ENCODE peak calls at places on chromosomes 11 and 22, in nine cellular contexts. One of them, this sample, is unnamed.

GRCh38 chr11:131511794-131512193 is 141.4 kb downstream of the NTM start:
- DNase-seq in tibial nerve: peak
- DNase-seq in heart right ventricle: no peak
- DNase-seq in coronary artery: no peak
- DNase-seq in body of pancreas: peak
- DNase-seq in thoracic aorta: no peak
- DNase-seq in dorsolateral prefrontal cortex: no peak
- DNase-seq in IMR-90: no peak
- DNase-seq in mammary epithelial cell: no peak
- DNase-seq in this sample: peak

GRCh38 chr11:40958707-40959106 is 500.7 kb downstream of the LRRC4C start:
- DNase-seq in tibial nerve: no peak
- DNase-seq in heart right ventricle: no peak
- DNase-seq in coronary artery: no peak
- DNase-seq in body of pancreas: no peak
- DNase-seq in thoracic aorta: no peak
- DNase-seq in dorsolateral prefrontal cortex: no peak
- DNase-seq in IMR-90: no peak
- DNase-seq in mammary epithelial cell: peak
- DNase-seq in this sample: no peak

GRCh38 chr11:10108901-10109665 is 184.9 kb downstream of the SBF2 start:
- DNase-seq in tibial nerve: no peak
- DNase-seq in heart right ventricle: no peak
- DNase-seq in coronary artery: no peak
- DNase-seq in body of pancreas: no peak
- DNase-seq in thoracic aorta: no peak
- DNase-seq in dorsolateral prefrontal cortex: no peak
- DNase-seq in IMR-90: peak
- DNase-seq in mammary epithelial cell: no peak
- DNase-seq in this sample: no peak

GRCh38 chr22:25137577-25138525 is 61.8 kb upstream of the CRYBB3 start:
- DNase-seq in tibial nerve: no peak
- DNase-seq in heart right ventricle: no peak
- DNase-seq in coronary artery: no peak
- DNase-seq in body of pancreas: peak
- DNase-seq in thoracic aorta: no peak
- DNase-seq in dorsolateral prefrontal cortex: no peak
- DNase-seq in IMR-90: no peak
- DNase-seq in mammary epithelial cell: no peak
- DNase-seq in this sample: peak

GRCh38 chr22:33325232-33326004 is 267.2 kb upstream of the SYN3 start:
- DNase-seq in tibial nerve: no peak
- DNase-seq in heart right ventricle: no peak
- DNase-seq in coronary artery: no peak
- DNase-seq in body of pancreas: no peak
- DNase-seq in thoracic aorta: no peak
- DNase-seq in dorsolateral prefrontal cortex: no peak
- DNase-seq in IMR-90: no peak
- DNase-seq in mammary epithelial cell: no peak
- DNase-seq in this sample: peak

GRCh38 chr11:68002575-68002942 is 1.3 kb downstream of the UNC93B1 start:
- DNase-seq in tibial nerve: no peak
- DNase-seq in heart right ventricle: no peak
- DNase-seq in coronary artery: peak
- DNase-seq in body of pancreas: no peak
- DNase-seq in thoracic aorta: no peak
- DNase-seq in dorsolateral prefrontal cortex: no peak
- DNase-seq in IMR-90: no peak
- DNase-seq in mammary epithelial cell: no peak
- DNase-seq in this sample: peak

GRCh38 chr22:22210375-22210774 is 34.2 kb upstream of the VPREB1 start:
- DNase-seq in tibial nerve: no peak
- DNase-seq in heart right ventricle: no peak
- DNase-seq in coronary artery: no peak
- DNase-seq in body of pancreas: no peak
- DNase-seq in thoracic aorta: no peak
- DNase-seq in dorsolateral prefrontal cortex: no peak
- DNase-seq in IMR-90: peak
- DNase-seq in mammary epithelial cell: peak
- DNase-seq in this sample: peak

GRCh38 chr11:47415949-47416472 is 7.6 kb downstream of the SLC39A13 start:
- DNase-seq in tibial nerve: peak
- DNase-seq in heart right ventricle: peak
- DNase-seq in coronary artery: peak
- DNase-seq in body of pancreas: peak
- DNase-seq in thoracic aorta: peak
- DNase-seq in dorsolateral prefrontal cortex: no peak
- DNase-seq in IMR-90: peak
- DNase-seq in mammary epithelial cell: peak
- DNase-seq in this sample: no peak

GRCh38 chr11:65431452-65432132 is 9.0 kb downstream of the NEAT1 start:
- DNase-seq in tibial nerve: no peak
- DNase-seq in heart right ventricle: no peak
- DNase-seq in coronary artery: no peak
- DNase-seq in body of pancreas: no peak
- DNase-seq in thoracic aorta: no peak
- DNase-seq in dorsolateral prefrontal cortex: peak
- DNase-seq in IMR-90: peak
- DNase-seq in mammary epithelial cell: peak
- DNase-seq in this sample: peak

GRCh38 chr11:119094816-119095065 is 6.9 kb downstream of the DPAGT1 start:
- DNase-seq in tibial nerve: peak
- DNase-seq in heart right ventricle: peak
- DNase-seq in coronary artery: peak
- DNase-seq in body of pancreas: peak
- DNase-seq in thoracic aorta: peak
- DNase-seq in dorsolateral prefrontal cortex: peak
- DNase-seq in IMR-90: peak
- DNase-seq in mammary epithelial cell: peak
- DNase-seq in this sample: peak

GRCh38 chr22:20952544-20953341 is 14.3 kb upstream of the AIFM3 start:
- DNase-seq in tibial nerve: no peak
- DNase-seq in heart right ventricle: no peak
- DNase-seq in coronary artery: no peak
- DNase-seq in body of pancreas: peak
- DNase-seq in thoracic aorta: no peak
- DNase-seq in dorsolateral prefrontal cortex: no peak
- DNase-seq in IMR-90: no peak
- DNase-seq in mammary epithelial cell: no peak
- DNase-seq in this sample: no peak

GRCh38 chr22:20951151-20951931 is 15.7 kb upstream of the AIFM3 start:
- DNase-seq in tibial nerve: no peak
- DNase-seq in heart right ventricle: no peak
- DNase-seq in coronary artery: no peak
- DNase-seq in body of pancreas: no peak
- DNase-seq in thoracic aorta: no peak
- DNase-seq in dorsolateral prefrontal cortex: no peak
- DNase-seq in IMR-90: no peak
- DNase-seq in mammary epithelial cell: no peak
- DNase-seq in this sample: no peak

GRCh38 chr22:20953668-20954500 is 13.2 kb upstream of the AIFM3 start:
- DNase-seq in tibial nerve: peak
- DNase-seq in heart right ventricle: no peak
- DNase-seq in coronary artery: no peak
- DNase-seq in body of pancreas: peak
- DNase-seq in thoracic aorta: no peak
- DNase-seq in dorsolateral prefrontal cortex: no peak
- DNase-seq in IMR-90: peak
- DNase-seq in mammary epithelial cell: peak
- DNase-seq in this sample: no peak

GRCh38 chr22:20953342-20953608 is 13.8 kb upstream of the AIFM3 start:
- DNase-seq in tibial nerve: no peak
- DNase-seq in heart right ventricle: no peak
- DNase-seq in coronary artery: no peak
- DNase-seq in body of pancreas: no peak
- DNase-seq in thoracic aorta: no peak
- DNase-seq in dorsolateral prefrontal cortex: no peak
- DNase-seq in IMR-90: no peak
- DNase-seq in mammary epithelial cell: no peak
- DNase-seq in this sample: no peak

GRCh38 chr22:20951932-20952380 is 15.1 kb upstream of the AIFM3 start:
- DNase-seq in tibial nerve: no peak
- DNase-seq in heart right ventricle: no peak
- DNase-seq in coronary artery: no peak
- DNase-seq in body of pancreas: no peak
- DNase-seq in thoracic aorta: no peak
- DNase-seq in dorsolateral prefrontal cortex: no peak
- DNase-seq in IMR-90: no peak
- DNase-seq in mammary epithelial cell: no peak
- DNase-seq in this sample: no peak
- TF ChIP-seq CTCF in tibial nerve: no peak
- TF ChIP-seq CTCF in heart right ventricle: no peak
- TF ChIP-seq CTCF in coronary artery: no peak
- TF ChIP-seq CTCF in body of pancreas: no peak
- TF ChIP-seq CTCF in thoracic aorta: no peak
- TF ChIP-seq CTCF in dorsolateral prefrontal cortex: no peak
- TF ChIP-seq CTCF in IMR-90: no peak
- TF ChIP-seq CTCF in mammary epithelial cell: no peak
- TF ChIP-seq CTCF in this sample: no peak

DNA sequence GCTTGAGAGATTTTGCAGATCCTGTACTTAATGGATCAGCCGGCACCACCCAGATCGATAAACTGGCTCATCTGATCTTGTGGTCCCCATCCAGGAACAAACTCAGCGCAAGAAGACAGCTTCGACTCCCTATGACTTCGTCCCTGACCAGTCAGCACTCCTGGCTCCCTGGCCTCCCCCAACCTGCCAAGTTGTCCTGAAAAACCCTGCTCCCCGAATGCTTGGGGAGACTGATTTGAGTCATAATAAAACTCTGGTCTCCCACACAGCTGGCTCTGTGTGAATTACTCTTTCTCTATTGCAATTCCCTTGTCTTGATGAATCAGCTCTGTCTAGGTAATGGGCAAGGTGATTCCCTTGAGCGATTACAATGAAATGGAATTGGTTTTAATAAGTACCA is 29.5 kb downstream of the OR2AG2 start:
- DNase-seq in tibial nerve: no peak
- DNase-seq in heart right ventricle: no peak
- DNase-seq in coronary artery: no peak
- DNase-seq in body of pancreas: no peak
- DNase-seq in thoracic aorta: no peak
- DNase-seq in dorsolateral prefrontal cortex: no peak
- DNase-seq in IMR-90: no peak
- DNase-seq in mammary epithelial cell: no peak
- DNase-seq in this sample: no peak
- H3K4me3 ChIP-seq in tibial nerve: no peak
- H3K4me3 ChIP-seq in heart right ventricle: no peak
- H3K4me3 ChIP-seq in coronary artery: no peak
- H3K4me3 ChIP-seq in body of pancreas: no peak
- H3K4me3 ChIP-seq in thoracic aorta: no peak
- H3K4me3 ChIP-seq in dorsolateral prefrontal cortex: no peak
- H3K4me3 ChIP-seq in IMR-90: no peak
- H3K4me3 ChIP-seq in mammary epithelial cell: no peak
- H3K4me3 ChIP-seq in this sample: peak

DNA sequence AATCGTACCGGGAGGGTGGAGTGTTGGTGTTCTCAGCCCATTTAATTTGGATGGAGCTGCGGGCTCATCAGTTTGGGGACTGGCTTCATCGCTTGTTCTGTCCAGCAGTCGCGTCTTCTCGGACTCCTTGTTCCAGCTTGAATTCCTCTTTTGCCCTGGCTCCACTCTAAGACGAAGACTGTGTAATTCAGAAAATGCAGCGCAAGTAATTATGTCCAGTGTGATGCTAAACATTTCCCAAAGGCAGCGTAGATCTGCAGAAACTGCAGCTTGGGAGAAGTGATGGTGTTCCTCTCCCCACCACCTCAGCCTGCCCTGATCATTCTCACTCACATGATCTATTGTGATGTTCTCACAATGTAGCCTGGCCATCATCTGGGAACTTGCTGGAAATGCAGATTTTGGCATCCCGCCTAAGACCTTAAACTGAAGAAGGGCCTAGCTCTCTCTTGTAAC is 666 bp downstream of the SLC25A18 start:
- DNase-seq in tibial nerve: peak
- DNase-seq in heart right ventricle: no peak
- DNase-seq in coronary artery: no peak
- DNase-seq in body of pancreas: no peak
- DNase-seq in thoracic aorta: no peak
- DNase-seq in dorsolateral prefrontal cortex: peak
- DNase-seq in IMR-90: peak
- DNase-seq in mammary epithelial cell: no peak
- DNase-seq in this sample: no peak
- TF ChIP-seq CTCF in tibial nerve: no peak
- TF ChIP-seq CTCF in heart right ventricle: no peak
- TF ChIP-seq CTCF in coronary artery: no peak
- TF ChIP-seq CTCF in body of pancreas: no peak
- TF ChIP-seq CTCF in thoracic aorta: no peak
- TF ChIP-seq CTCF in dorsolateral prefrontal cortex: no peak
- TF ChIP-seq CTCF in IMR-90: no peak
- TF ChIP-seq CTCF in mammary epithelial cell: no peak
- TF ChIP-seq CTCF in this sample: no peak

GRCh38 chr11:114304969-114305368 is 8.8 kb downstream of the NNMT start:
- DNase-seq in tibial nerve: no peak
- DNase-seq in heart right ventricle: no peak
- DNase-seq in coronary artery: no peak
- DNase-seq in body of pancreas: no peak
- DNase-seq in thoracic aorta: no peak
- DNase-seq in dorsolateral prefrontal cortex: no peak
- DNase-seq in IMR-90: no peak
- DNase-seq in mammary epithelial cell: no peak
- DNase-seq in this sample: no peak

GRCh38 chr11:114302663-114303062 is 6.5 kb downstream of the NNMT start:
- DNase-seq in tibial nerve: no peak
- DNase-seq in heart right ventricle: no peak
- DNase-seq in coronary artery: no peak
- DNase-seq in body of pancreas: no peak
- DNase-seq in thoracic aorta: no peak
- DNase-seq in dorsolateral prefrontal cortex: no peak
- DNase-seq in IMR-90: no peak
- DNase-seq in mammary epithelial cell: no peak
- DNase-seq in this sample: no peak

GRCh38 chr11:114304065-114304464 is 7.9 kb downstream of the NNMT start:
- DNase-seq in tibial nerve: no peak
- DNase-seq in heart right ventricle: no peak
- DNase-seq in coronary artery: no peak
- DNase-seq in body of pancreas: no peak
- DNase-seq in thoracic aorta: no peak
- DNase-seq in dorsolateral prefrontal cortex: no peak
- DNase-seq in IMR-90: no peak
- DNase-seq in mammary epithelial cell: no peak
- DNase-seq in this sample: no peak

GRCh38 chr11:114301088-114301487 is 4.9 kb downstream of the NNMT start:
- DNase-seq in tibial nerve: no peak
- DNase-seq in heart right ventricle: no peak
- DNase-seq in coronary artery: no peak
- DNase-seq in body of pancreas: no peak
- DNase-seq in thoracic aorta: no peak
- DNase-seq in dorsolateral prefrontal cortex: no peak
- DNase-seq in IMR-90: no peak
- DNase-seq in mammary epithelial cell: no peak
- DNase-seq in this sample: no peak

DNA sequence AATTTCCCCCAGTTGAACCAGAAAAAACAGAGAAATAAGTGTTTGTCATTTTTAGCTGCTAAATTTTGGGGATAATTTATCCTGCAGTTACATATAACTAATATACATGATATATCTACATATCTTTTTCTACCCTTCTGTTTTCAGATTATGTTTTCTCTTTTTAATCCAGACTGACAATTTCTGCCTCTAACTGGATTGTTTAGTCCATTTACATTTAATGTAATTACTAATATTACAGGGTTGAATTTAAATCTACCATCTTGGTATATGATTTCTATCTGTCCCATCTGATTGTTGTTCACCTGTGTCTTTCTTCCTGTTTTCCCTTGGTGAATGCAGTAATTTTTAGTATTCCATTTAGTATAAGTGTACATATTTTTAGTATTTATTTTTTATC is 5.7 kb downstream of the NNMT start:
- DNase-seq in tibial nerve: no peak
- DNase-seq in heart right ventricle: no peak
- DNase-seq in coronary artery: no peak
- DNase-seq in body of pancreas: no peak
- DNase-seq in thoracic aorta: no peak
- DNase-seq in dorsolateral prefrontal cortex: no peak
- DNase-seq in IMR-90: no peak
- DNase-seq in mammary epithelial cell: no peak
- DNase-seq in this sample: no peak
- H3K4me3 ChIP-seq in tibial nerve: no peak
- H3K4me3 ChIP-seq in heart right ventricle: no peak
- H3K4me3 ChIP-seq in coronary artery: peak
- H3K4me3 ChIP-seq in body of pancreas: no peak
- H3K4me3 ChIP-seq in thoracic aorta: peak
- H3K4me3 ChIP-seq in dorsolateral prefrontal cortex: no peak
- H3K4me3 ChIP-seq in IMR-90: no peak
- H3K4me3 ChIP-seq in mammary epithelial cell: no peak
- H3K4me3 ChIP-seq in this sample: no peak

This sample was measured in GM12865.